ENCODE peak calls at places on chromosome 22, in four cellular contexts. X is AG09309, P is stomach, J is upper lobe of left lung. W is an unnamed sample.

GRCh38 chr22:19094393-19094997 is 27.7 kb downstream of the DGCR2 start:
- DNase-seq in P (no peak), J (no peak), X (no peak), W (no peak)

GRCh38 chr22:40875111-40875510 is 13.2 kb upstream of the DNAJB7 start:
- DNase-seq in P (no peak), J (no peak), X (no peak), W (no peak)

GRCh38 chr22:41048791-41049717 is 43.3 kb upstream of the EP300 start:
- DNase-seq in J (peak), P (peak), X (peak), W (peak)

GRCh38 chr22:41621911-41622179 is 750 bp downstream of the XRCC6 start:
- DNase-seq in P (no peak), J (no peak), X (no peak), W (no peak)

GRCh38 chr22:20164863-20165262 is 14.0 kb upstream of the CCDC188 start:
- DNase-seq in J (peak), P (no peak), X (no peak), W (no peak)

GRCh38 chr22:23242473-23243001 is 62.2 kb downstream of the BCR start:
- DNase-seq in J (no peak), P (no peak), X (no peak), W (no peak)

GRCh38 chr22:23121026-23121823 is 20.6 kb downstream of the RSPH14 start:
- DNase-seq in J (no peak), P (no peak), X (no peak), W (no peak)

GRCh38 chr22:36659762-36660509 is 43.6 kb downstream of the CACNG2 start:
- DNase-seq in P (peak), X (peak), J (peak), W (peak)

GRCh38 chr22:19663286-19663815 is 51.0 kb upstream of the SEPTIN5 start:
- DNase-seq in P (peak), X (peak), J (no peak), W (peak)

GRCh38 chr22:32475428-32476010 is 908 bp downstream of the FBXO7 start:
- DNase-seq in P (peak), X (peak), J (peak), W (no peak)

GRCh38 chr22:50479686-50480085 is 1.7 kb upstream of the ADM2 start:
- DNase-seq in X (no peak), P (no peak), J (no peak), W (no peak)

GRCh38 chr22:40376149-40376548 is 5.8 kb downstream of the SGSM3 start:
- DNase-seq in P (no peak), X (no peak), J (no peak), W (no peak)

GRCh38 chr22:32202539-32203180 is 2.2 kb downstream of the RFPL2 start:
- DNase-seq in P (peak), X (no peak), J (peak), W (peak)

GRCh38 chr22:20655623-20656022 is 118.3 kb upstream of the SERPIND1 start:
- DNase-seq in J (no peak), P (no peak), X (no peak), W (no peak)

GRCh38 chr22:49586244-49586748 is 241.4 kb downstream of the BRD1 start:
- DNase-seq in J (no peak), X (no peak), P (no peak), W (no peak)

GRCh38 chr22:32644252-32645100 is 157.0 kb upstream of the TIMP3 start:
- DNase-seq in X (no peak), P (peak), J (no peak), W (no peak)

GRCh38 chr22:20867179-20868099 is 8.6 kb downstream of the SNAP29 start:
- DNase-seq in J (no peak), P (peak), X (no peak), W (no peak)

GRCh38 chr22:41833369-41834004 is 582 bp downstream of the SREBF2 start:
- DNase-seq in J (peak), P (peak), X (no peak), W (no peak)

GRCh38 chr22:24731786-24732185 is 42.7 kb downstream of the PIWIL3 start:
- DNase-seq in X (no peak), J (no peak), P (no peak), W (no peak)

GRCh38 chr22:41779889-41780505 is 20.5 kb upstream of the CCDC134 start:
- DNase-seq in X (no peak), J (no peak), P (no peak), W (no peak)

GRCh38 chr22:28799834-28800307 is 498 bp downstream of the XBP1 start:
- DNase-seq in J (peak), P (peak), X (peak), W (no peak)

GRCh38 chr22:49676783-49677494 is 150.7 kb downstream of the BRD1 start:
- DNase-seq in J (no peak), P (no peak), X (no peak), W (no peak)

GRCh38 chr22:40684728-40685127 is 5.4 kb downstream of the MCHR1 start:
- DNase-seq in J (no peak), X (no peak), P (no peak), W (no peak)

GRCh38 chr22:29108137-29108536 is 35.3 kb downstream of the KREMEN1 start:
- DNase-seq in J (no peak), P (no peak), X (no peak), W (no peak)

GRCh38 chr22:49328630-49329405 is 498.9 kb downstream of the BRD1 start:
- DNase-seq in X (no peak), J (no peak), P (peak), W (no peak)

GRCh38 chr22:22798232-22798616 is 89.4 kb upstream of the IGLL5 start:
- DNase-seq in P (no peak), X (no peak), J (no peak), W (no peak)

GRCh38 chr22:19058713-19059451 is 63.3 kb downstream of the DGCR2 start:
- DNase-seq in J (no peak), P (peak), X (no peak), W (no peak)

GRCh38 chr22:39236321-39237275 is 8.2 kb downstream of the PDGFB start:
- DNase-seq in X (no peak), J (no peak), P (peak), W (no peak)

GRCh38 chr22:19669570-19669969 is 44.7 kb upstream of the SEPTIN5 start:
- DNase-seq in P (no peak), X (no peak), J (no peak), W (no peak)

GRCh38 chr22:44712156-44712555 is 10.2 kb downstream of the PRR5 start:
- DNase-seq in X (no peak), J (peak), P (no peak), W (no peak)

GRCh38 chr22:34099278-34099677 is 179.0 kb upstream of the LARGE1 start:
- DNase-seq in X (no peak), J (no peak), P (peak), W (no peak)

GRCh38 chr22:49170053-49170452 is 657.6 kb downstream of the BRD1 start:
- DNase-seq in P (no peak), X (no peak), J (no peak), W (no peak)

GRCh38 chr22:39634530-39635399 is 64.2 kb downstream of the CACNA1I start:
- DNase-seq in J (no peak), X (peak), P (peak), W (peak)

GRCh38 chr22:22109693-22110466 is 127.3 kb upstream of the TOP3B start:
- DNase-seq in P (no peak), J (no peak), X (no peak), W (no peak)

GRCh38 chr22:32206774-32207758 is 2.2 kb upstream of the RFPL2 start:
- DNase-seq in X (no peak), P (peak), J (peak), W (no peak)

GRCh38 chr22:48702573-48703264 is 1125.0 kb downstream of the BRD1 start:
- DNase-seq in J (peak), P (peak), X (no peak), W (no peak)

DNA sequence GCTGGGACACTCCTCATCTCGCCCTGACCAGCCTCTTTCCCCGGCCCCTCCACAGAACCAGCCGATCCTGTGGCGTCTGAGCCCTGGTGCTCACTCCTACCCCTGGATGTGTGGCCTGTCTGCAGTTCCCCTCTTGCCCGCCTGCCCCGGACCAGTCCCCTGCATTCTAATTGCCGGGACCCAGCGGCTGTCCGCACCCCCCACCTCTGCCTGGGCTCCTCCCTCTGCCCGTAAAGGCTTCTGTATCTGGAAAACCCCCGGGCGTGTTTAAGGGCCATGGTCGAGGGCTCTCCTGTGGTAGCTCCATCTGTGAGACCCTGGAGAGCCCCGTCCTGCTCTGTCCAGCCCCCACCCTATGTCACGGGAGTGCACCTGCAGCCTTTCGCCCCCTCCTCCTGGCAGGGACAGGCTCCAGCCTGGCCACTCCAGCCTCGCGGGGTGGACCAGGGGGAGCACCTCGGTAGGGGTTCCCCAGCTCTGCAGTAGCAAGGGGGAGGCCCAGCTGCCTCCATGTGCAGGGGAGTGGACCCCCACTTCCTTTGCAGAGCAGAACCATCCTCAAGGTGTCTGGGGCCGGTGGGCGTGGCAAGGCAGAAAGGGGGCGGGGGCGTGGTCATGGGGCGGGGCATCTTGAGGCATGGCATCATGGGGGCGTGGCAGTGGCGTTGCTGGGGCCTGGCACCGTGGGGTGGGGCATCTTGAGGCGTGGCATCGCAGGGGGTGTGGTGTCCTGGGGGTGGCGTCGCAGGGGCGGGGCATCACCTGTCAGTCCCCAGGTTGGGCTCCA is 430.4 kb downstream of the TBC1D22A start:
- DNase-seq in P (peak), X (no peak), J (peak), W (no peak)
- H3K4me3 ChIP-seq in P (no peak), X (no peak), J (no peak), W (no peak)

GRCh38 chr22:46738961-46739870 is 1.2 kb upstream of the CERK start:
- DNase-seq in X (no peak), P (peak), J (peak), W (no peak)
- TF ChIP-seq CTCF in X (peak), P (no peak), J (no peak), W (no peak)

DNA sequence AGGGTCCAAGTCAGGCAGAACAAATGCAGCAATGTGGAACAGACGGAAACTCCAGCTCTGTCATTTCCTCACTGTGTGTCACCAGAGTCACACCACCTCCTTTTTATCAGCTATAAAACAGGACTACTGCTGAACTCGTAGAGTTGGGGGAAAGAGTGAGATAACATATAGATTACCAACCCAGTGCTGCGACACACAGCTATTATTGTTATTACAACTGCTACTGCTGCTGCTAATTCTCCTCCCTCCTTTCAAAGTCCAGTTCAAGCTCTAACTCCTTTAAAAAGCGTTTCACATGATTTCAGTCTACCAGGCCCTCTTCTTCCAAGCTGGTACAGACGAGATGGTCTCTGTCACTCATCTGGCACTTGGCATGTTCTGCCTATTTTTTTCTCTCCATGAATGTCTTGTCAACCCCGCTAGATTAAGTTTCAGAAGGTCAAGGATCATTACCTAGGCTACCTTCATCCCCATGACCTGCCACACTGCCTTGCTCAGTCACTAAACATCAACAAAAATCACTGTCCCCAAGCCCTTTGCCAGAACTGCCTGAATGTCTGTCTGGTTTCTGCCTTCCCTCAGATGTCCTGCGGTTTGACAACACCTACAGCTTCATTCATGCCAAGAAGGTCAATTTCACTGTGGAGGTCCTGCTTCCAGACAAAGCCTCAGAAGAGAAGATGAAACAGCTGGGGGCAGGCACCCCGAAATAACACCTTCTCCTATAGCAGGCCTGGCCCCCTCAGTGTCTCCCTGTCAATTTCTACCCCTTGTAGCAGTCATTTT is 3.7 kb upstream of the MTFP1 start:
- DNase-seq in X (no peak), P (no peak), J (no peak), W (no peak)
- H3K4me3 ChIP-seq in X (no peak), P (peak), J (no peak), W (peak)

GRCh38 chr22:26642465-26643367 is 14.7 kb upstream of the MIAT start:
- DNase-seq in J (peak), P (peak), X (no peak), W (no peak)
- TF ChIP-seq CTCF in J (no peak), P (no peak), X (no peak), W (no peak)

GRCh38 chr22:35649026-35649553 is 844 bp downstream of the APOL6 start:
- DNase-seq in J (no peak), P (no peak), X (no peak), W (no peak)

GRCh38 chr22:35649636-35650250 is 1.5 kb downstream of the APOL6 start:
- DNase-seq in P (no peak), J (no peak), X (no peak), W (no peak)

GRCh38 chr22:35645646-35646045 is 2.6 kb upstream of the APOL6 start:
- DNase-seq in P (no peak), J (no peak), X (no peak), W (no peak)

GRCh38 chr22:35651085-35651484 is 2.8 kb downstream of the APOL6 start:
- DNase-seq in J (no peak), X (no peak), P (no peak), W (no peak)

GRCh38 chr22:35648066-35649025 is at the start of gene APOL6:
- DNase-seq in J (no peak), X (no peak), P (peak), W (no peak)
- H3K4me3 ChIP-seq in J (peak), X (peak), P (peak), W (peak)

GRCh38 chr22:37898441-37899181 is 7.5 kb upstream of the MICALL1 start:
- DNase-seq in P (peak), X (no peak), J (peak), W (no peak)
- TF ChIP-seq CTCF in P (no peak), X (no peak), J (no peak), W (no peak)

GRCh38 chr22:42913874-42914510 is 56.9 kb upstream of the ARFGAP3 start:
- DNase-seq in X (no peak), J (no peak), P (no peak), W (no peak)

GRCh38 chr22:42918500-42918899 is 61.4 kb upstream of the ARFGAP3 start:
- DNase-seq in J (no peak), P (no peak), X (no peak), W (no peak)

GRCh38 chr22:42914511-42915076 is 57.5 kb upstream of the ARFGAP3 start:
- DNase-seq in P (no peak), X (no peak), J (no peak), W (no peak)

GRCh38 chr22:42919199-42919598 is 62.1 kb upstream of the ARFGAP3 start:
- DNase-seq in X (no peak), P (no peak), J (no peak), W (no peak)

GRCh38 chr22:42915980-42916765 is 59.1 kb upstream of the ARFGAP3 start:
- DNase-seq in X (no peak), J (no peak), P (peak), W (no peak)
- H3K4me3 ChIP-seq in X (no peak), J (no peak), P (no peak), W (no peak)

DNA sequence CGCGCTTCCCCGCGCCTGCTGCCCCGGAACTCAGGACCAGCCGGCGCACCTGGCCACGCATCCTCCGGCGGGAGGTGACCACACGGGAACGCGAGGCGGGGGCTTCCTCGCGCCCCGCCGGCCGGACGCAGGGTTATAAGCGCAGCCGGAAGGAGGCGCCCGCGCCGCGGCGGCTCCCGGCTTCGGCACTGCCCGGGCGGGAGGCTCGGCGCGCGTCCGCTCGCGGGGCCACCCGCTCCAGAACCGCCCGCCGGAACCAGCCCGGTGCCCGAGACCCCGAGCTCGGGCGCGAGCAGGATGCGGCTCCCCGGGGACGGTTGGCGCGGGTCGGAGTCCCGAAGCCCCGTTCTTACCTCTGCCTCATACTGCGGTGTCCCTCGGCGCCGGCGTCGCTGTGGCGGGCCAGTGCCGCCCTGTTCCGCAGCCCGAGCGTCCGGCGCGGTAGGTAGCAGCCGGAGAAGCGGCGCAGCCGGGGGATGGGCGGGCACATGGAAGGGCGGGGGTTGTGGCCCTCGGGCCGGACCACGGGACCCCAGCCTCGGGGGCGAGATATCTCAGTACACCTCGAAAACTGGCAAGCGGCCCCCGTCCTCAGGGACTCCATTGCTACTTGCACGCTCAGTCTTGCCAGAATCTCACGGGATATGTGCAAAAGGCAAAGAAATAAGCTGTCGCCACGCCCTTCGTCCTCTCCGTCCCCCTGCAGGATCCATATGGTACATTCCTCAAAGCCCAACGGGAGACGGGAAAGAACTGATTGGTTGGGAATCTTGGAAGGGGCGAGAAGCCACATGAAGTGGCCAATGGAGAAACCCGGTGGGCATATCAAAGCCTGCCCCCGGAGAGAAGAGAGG is 23.1 kb downstream of the MICAL3 start:
- DNase-seq in P (peak), J (peak), X (peak), W (peak)
- TF ChIP-seq CTCF in P (no peak), J (peak), X (peak), W (peak)

GRCh38 chr22:17569971-17570511 is 6.7 kb downstream of the SLC25A18 start:
- DNase-seq in P (no peak), X (no peak), J (no peak), W (no peak)
- H3K4me3 ChIP-seq in P (peak), X (no peak), J (peak), W (no peak)

GRCh38 chr22:17214416-17215043 is 4.7 kb downstream of the ADA2 start:
- DNase-seq in J (no peak), P (no peak), X (no peak), W (no peak)
- TF ChIP-seq CTCF in J (no peak), P (no peak), X (no peak), W (no peak)

W was measured in HFF-Myc.